ENCODE peak calls at places on chromosomes 6 and 20, in seven cellular contexts. One of them, this sample, is unnamed. For H3K9me3, the result is how much of the 10 kb centered on the place peaks cover.

GRCh38 chr6:166572370-166573261 is 13.9 kb downstream of the RAMACL start:
- ATAC-seq in K562: peak
- ATAC-seq in HCT116: no peak
- ATAC-seq in upper lobe of left lung: peak
- ATAC-seq in HepG2: peak
- ATAC-seq in Panc1: peak
- ATAC-seq in GM12878: no peak
- ATAC-seq in this sample: peak

GRCh38 chr6:41488064-41488391 is 58.2 kb upstream of the FOXP4 start:
- ATAC-seq in K562: no peak
- ATAC-seq in HCT116: no peak
- ATAC-seq in upper lobe of left lung: no peak
- ATAC-seq in HepG2: peak
- ATAC-seq in Panc1: no peak
- ATAC-seq in GM12878: no peak
- ATAC-seq in this sample: no peak

GRCh38 chr6:110064744-110065524 is 86.8 kb downstream of the GPR6 start:
- ATAC-seq in K562: no peak
- ATAC-seq in HCT116: no peak
- ATAC-seq in upper lobe of left lung: no peak
- ATAC-seq in HepG2: no peak
- ATAC-seq in Panc1: no peak
- ATAC-seq in GM12878: no peak
- ATAC-seq in this sample: no peak

GRCh38 chr20:5008743-5009142 is 7.4 kb upstream of the SLC23A2 start:
- ATAC-seq in K562: no peak
- ATAC-seq in HCT116: no peak
- ATAC-seq in upper lobe of left lung: no peak
- ATAC-seq in HepG2: no peak
- ATAC-seq in Panc1: no peak
- ATAC-seq in GM12878: no peak
- ATAC-seq in this sample: no peak

GRCh38 chr6:30397697-30398096 is 52.7 kb downstream of the RPP21 start:
- ATAC-seq in K562: peak
- ATAC-seq in HCT116: no peak
- ATAC-seq in upper lobe of left lung: no peak
- ATAC-seq in HepG2: peak
- ATAC-seq in Panc1: peak
- ATAC-seq in GM12878: peak
- ATAC-seq in this sample: no peak

GRCh38 chr20:45592574-45593189 is 13.6 kb upstream of the WFDC8 start:
- ATAC-seq in K562: peak
- ATAC-seq in HCT116: peak
- ATAC-seq in upper lobe of left lung: no peak
- ATAC-seq in HepG2: peak
- ATAC-seq in Panc1: peak
- ATAC-seq in GM12878: peak
- ATAC-seq in this sample: no peak

GRCh38 chr6:17002123-17002522 is 99.7 kb upstream of the STMND1 start:
- ATAC-seq in K562: no peak
- ATAC-seq in HCT116: no peak
- ATAC-seq in upper lobe of left lung: no peak
- ATAC-seq in HepG2: no peak
- ATAC-seq in Panc1: no peak
- ATAC-seq in GM12878: no peak
- ATAC-seq in this sample: no peak

GRCh38 chr6:87059943-87060342 is 35.0 kb downstream of the CGA start:
- ATAC-seq in K562: no peak
- ATAC-seq in HCT116: no peak
- ATAC-seq in upper lobe of left lung: no peak
- ATAC-seq in HepG2: no peak
- ATAC-seq in Panc1: no peak
- ATAC-seq in GM12878: no peak
- ATAC-seq in this sample: no peak

GRCh38 chr6:168052291-168052891 is 26.6 kb downstream of the FRMD1 start:
- ATAC-seq in K562: no peak
- ATAC-seq in HCT116: peak
- ATAC-seq in upper lobe of left lung: no peak
- ATAC-seq in HepG2: no peak
- ATAC-seq in Panc1: peak
- ATAC-seq in GM12878: no peak
- ATAC-seq in this sample: no peak

GRCh38 chr20:21229163-21229562 is 74.0 kb upstream of the XRN2 start:
- ATAC-seq in K562: no peak
- ATAC-seq in HCT116: peak
- ATAC-seq in upper lobe of left lung: no peak
- ATAC-seq in HepG2: no peak
- ATAC-seq in Panc1: no peak
- ATAC-seq in GM12878: no peak
- ATAC-seq in this sample: no peak

GRCh38 chr6:143180205-143180604 is 119.5 kb downstream of the AIG1 start:
- ATAC-seq in K562: no peak
- ATAC-seq in HCT116: no peak
- ATAC-seq in upper lobe of left lung: no peak
- ATAC-seq in HepG2: no peak
- ATAC-seq in Panc1: no peak
- ATAC-seq in GM12878: no peak
- ATAC-seq in this sample: no peak

GRCh38 chr6:39995633-39996032 is 61.4 kb upstream of the MOCS1 start:
- ATAC-seq in K562: no peak
- ATAC-seq in HCT116: no peak
- ATAC-seq in upper lobe of left lung: no peak
- ATAC-seq in HepG2: no peak
- ATAC-seq in Panc1: no peak
- ATAC-seq in GM12878: no peak
- ATAC-seq in this sample: no peak

GRCh38 chr6:39092124-39092523 is 22.9 kb downstream of the SAYSD1 start:
- ATAC-seq in K562: peak
- ATAC-seq in HCT116: peak
- ATAC-seq in upper lobe of left lung: no peak
- ATAC-seq in HepG2: peak
- ATAC-seq in Panc1: no peak
- ATAC-seq in GM12878: peak
- ATAC-seq in this sample: no peak

GRCh38 chr6:150544793-150545192 is 54.9 kb upstream of the PLEKHG1 start:
- ATAC-seq in K562: no peak
- ATAC-seq in HCT116: no peak
- ATAC-seq in upper lobe of left lung: no peak
- ATAC-seq in HepG2: no peak
- ATAC-seq in Panc1: no peak
- ATAC-seq in GM12878: no peak
- ATAC-seq in this sample: no peak

GRCh38 chr6:143267740-143268139 is 182.8 kb downstream of the ADAT2 start:
- ATAC-seq in K562: peak
- ATAC-seq in HCT116: no peak
- ATAC-seq in upper lobe of left lung: no peak
- ATAC-seq in HepG2: peak
- ATAC-seq in Panc1: no peak
- ATAC-seq in GM12878: no peak
- ATAC-seq in this sample: no peak

GRCh38 chr6:53500095-53500494 is 44.8 kb downstream of the GCLC start:
- ATAC-seq in K562: no peak
- ATAC-seq in HCT116: no peak
- ATAC-seq in upper lobe of left lung: peak
- ATAC-seq in HepG2: peak
- ATAC-seq in Panc1: no peak
- ATAC-seq in GM12878: no peak
- ATAC-seq in this sample: no peak

DNA sequence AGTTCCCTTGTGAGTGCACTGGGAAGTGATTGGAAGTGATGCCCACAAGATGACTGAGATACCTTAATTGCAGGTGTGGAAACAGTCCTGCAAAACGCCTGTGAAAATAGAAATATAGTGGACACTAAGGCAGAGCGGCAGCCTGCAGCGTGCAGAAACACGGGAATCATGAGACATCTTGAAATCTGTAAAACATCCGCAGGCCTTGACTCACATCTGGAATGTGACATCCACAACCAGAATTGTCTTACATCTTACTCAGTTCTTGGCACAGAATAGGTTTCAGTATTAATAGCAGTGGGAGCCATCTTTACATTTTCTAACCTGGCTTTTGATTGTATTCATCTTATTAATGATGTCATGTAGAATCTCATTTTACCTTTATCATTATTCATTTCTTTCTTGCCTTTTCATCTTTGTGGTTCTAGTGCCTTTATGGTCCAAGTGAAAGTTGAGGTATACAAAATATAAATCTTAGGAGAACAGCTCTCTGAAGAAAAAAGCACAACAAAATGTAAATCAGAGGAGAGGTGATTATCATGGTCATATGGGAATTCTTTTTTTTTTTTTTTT is 44.6 kb downstream of the CDYL start:
- ATAC-seq in K562: no peak
- ATAC-seq in HCT116: no peak
- ATAC-seq in upper lobe of left lung: no peak
- ATAC-seq in HepG2: no peak
- ATAC-seq in Panc1: no peak
- ATAC-seq in GM12878: peak
- ATAC-seq in this sample: no peak
- H3K9me3 ChIP-seq in K562: under half
- H3K9me3 ChIP-seq in HCT116: under half
- H3K9me3 ChIP-seq in upper lobe of left lung: under half
- H3K9me3 ChIP-seq in HepG2: under half
- H3K9me3 ChIP-seq in Panc1: under half
- H3K9me3 ChIP-seq in GM12878: under half
- H3K9me3 ChIP-seq in this sample: under half

DNA sequence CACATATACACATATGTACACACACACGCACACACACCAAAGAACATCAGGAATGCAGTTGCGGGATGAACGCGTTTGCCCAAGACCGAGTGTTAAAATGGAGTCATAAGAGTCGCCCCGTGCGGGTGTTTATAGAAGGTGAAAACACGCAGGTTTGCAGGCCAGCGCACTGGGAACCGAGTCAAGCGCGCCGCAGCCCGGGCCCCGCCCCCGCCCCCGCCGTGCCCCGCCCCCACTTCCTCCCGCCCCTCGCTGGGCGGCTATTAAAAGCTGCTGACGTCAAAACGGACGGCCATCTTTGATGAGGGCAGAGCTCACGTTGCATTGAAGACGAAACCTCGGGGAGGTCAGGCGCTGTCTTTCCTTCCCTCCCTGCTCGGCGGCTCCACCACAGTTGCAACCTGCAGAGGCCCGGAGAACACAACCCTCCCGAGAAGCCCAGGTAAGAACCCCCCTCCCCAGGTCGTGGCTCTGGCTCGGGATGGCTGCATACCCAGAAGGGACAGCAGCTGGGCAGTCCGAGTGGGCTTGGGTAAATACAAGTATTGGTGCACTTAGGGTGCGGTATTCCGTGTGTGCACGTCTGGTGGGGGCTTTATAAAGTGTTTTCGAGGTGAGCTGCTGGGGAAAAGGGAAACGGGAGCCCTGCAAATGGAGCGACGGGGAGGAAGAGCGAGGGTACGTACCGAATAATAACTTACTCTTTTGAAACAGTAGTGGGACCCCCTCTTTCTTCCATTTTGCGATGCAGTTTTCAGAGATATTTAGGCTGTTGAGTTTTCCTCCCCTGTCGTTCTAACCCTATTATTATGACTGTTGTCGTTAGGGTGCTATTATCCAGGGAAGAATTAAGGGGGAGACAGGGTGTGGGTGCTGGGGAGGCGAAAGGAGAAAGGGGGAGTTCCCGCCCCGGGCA is at the start of gene SNAP25:
- ATAC-seq in K562: peak
- ATAC-seq in HCT116: peak
- ATAC-seq in upper lobe of left lung: peak
- ATAC-seq in HepG2: no peak
- ATAC-seq in Panc1: peak
- ATAC-seq in GM12878: no peak
- ATAC-seq in this sample: no peak
- TF ChIP-seq POLR2AphosphoS5 in K562: no peak
- TF ChIP-seq POLR2AphosphoS5 in HCT116: no peak
- TF ChIP-seq POLR2AphosphoS5 in upper lobe of left lung: no peak
- TF ChIP-seq POLR2AphosphoS5 in HepG2: no peak
- TF ChIP-seq POLR2AphosphoS5 in Panc1: no peak
- TF ChIP-seq POLR2AphosphoS5 in GM12878: no peak
- TF ChIP-seq POLR2AphosphoS5 in this sample: no peak

GRCh38 chr20:59676126-59676876 is 72.0 kb downstream of the PHACTR3 start:
- ATAC-seq in K562: no peak
- ATAC-seq in HCT116: no peak
- ATAC-seq in upper lobe of left lung: no peak
- ATAC-seq in HepG2: no peak
- ATAC-seq in Panc1: no peak
- ATAC-seq in GM12878: no peak
- ATAC-seq in this sample: no peak
- H3K9me3 ChIP-seq in K562: under half
- H3K9me3 ChIP-seq in HCT116: under half
- H3K9me3 ChIP-seq in upper lobe of left lung: under half
- H3K9me3 ChIP-seq in HepG2: under half
- H3K9me3 ChIP-seq in Panc1: under half
- H3K9me3 ChIP-seq in GM12878: under half
- H3K9me3 ChIP-seq in this sample: under half

GRCh38 chr6:24926639-24927038 is 9.1 kb downstream of the RIPOR2 start:
- ATAC-seq in K562: no peak
- ATAC-seq in HCT116: no peak
- ATAC-seq in upper lobe of left lung: no peak
- ATAC-seq in HepG2: no peak
- ATAC-seq in Panc1: no peak
- ATAC-seq in GM12878: no peak
- ATAC-seq in this sample: no peak

GRCh38 chr6:24926192-24926591 is 9.6 kb downstream of the RIPOR2 start:
- ATAC-seq in K562: no peak
- ATAC-seq in HCT116: no peak
- ATAC-seq in upper lobe of left lung: no peak
- ATAC-seq in HepG2: peak
- ATAC-seq in Panc1: no peak
- ATAC-seq in GM12878: no peak
- ATAC-seq in this sample: no peak

GRCh38 chr6:24925661-24926060 is 10.1 kb downstream of the RIPOR2 start:
- ATAC-seq in K562: no peak
- ATAC-seq in HCT116: no peak
- ATAC-seq in upper lobe of left lung: no peak
- ATAC-seq in HepG2: no peak
- ATAC-seq in Panc1: no peak
- ATAC-seq in GM12878: no peak
- ATAC-seq in this sample: no peak

GRCh38 chr6:24927985-24928735 is 7.6 kb downstream of the RIPOR2 start:
- ATAC-seq in K562: no peak
- ATAC-seq in HCT116: no peak
- ATAC-seq in upper lobe of left lung: no peak
- ATAC-seq in HepG2: no peak
- ATAC-seq in Panc1: no peak
- ATAC-seq in GM12878: peak
- ATAC-seq in this sample: no peak

DNA sequence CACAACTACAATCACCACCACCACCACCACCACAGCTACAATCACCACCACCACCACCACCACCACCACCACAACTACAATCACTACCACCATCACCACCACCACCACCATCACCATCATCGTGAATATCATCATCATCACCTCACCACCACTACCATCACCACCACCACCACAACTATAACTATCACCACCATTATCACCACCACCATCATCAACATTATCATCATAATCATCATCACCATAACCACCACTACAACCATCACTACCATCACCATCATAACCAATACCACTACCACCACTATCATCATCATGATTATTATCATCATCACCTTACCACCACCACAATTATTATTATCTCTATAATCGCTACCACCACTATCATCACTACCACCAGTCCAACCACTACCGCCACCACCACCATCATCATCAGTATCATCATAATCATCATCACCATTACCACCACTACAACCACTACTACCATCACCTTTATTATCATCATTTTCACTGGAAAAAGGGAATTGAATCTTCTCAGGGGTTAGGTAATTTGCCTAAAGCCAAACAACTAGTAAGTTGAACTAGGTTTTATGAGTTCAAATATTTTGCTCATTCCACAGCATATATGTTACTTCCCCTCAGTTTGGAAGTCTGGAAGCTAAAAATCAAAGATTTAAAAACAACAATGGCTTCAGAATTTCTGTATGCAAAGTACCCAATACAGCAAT is 8.4 kb downstream of the RIPOR2 start:
- ATAC-seq in K562: no peak
- ATAC-seq in HCT116: no peak
- ATAC-seq in upper lobe of left lung: no peak
- ATAC-seq in HepG2: no peak
- ATAC-seq in Panc1: no peak
- ATAC-seq in GM12878: no peak
- ATAC-seq in this sample: no peak
- TF ChIP-seq POLR2AphosphoS5 in K562: no peak
- TF ChIP-seq POLR2AphosphoS5 in HCT116: no peak
- TF ChIP-seq POLR2AphosphoS5 in upper lobe of left lung: no peak
- TF ChIP-seq POLR2AphosphoS5 in HepG2: no peak
- TF ChIP-seq POLR2AphosphoS5 in Panc1: no peak
- TF ChIP-seq POLR2AphosphoS5 in GM12878: no peak
- TF ChIP-seq POLR2AphosphoS5 in this sample: no peak

This sample was measured in gastroesophageal sphincter.